ENCODE peak calls at places on chromosomes 2 and 18, in seven cellular contexts. K, F, S, N, X, B and I are unnamed samples.

GRCh38 chr2:203707530-203707929 is 1.1 kb downstream of the CD28 start:
- DNase-seq in K (no peak), F (no peak), S (no peak), N (no peak), X (no peak), B (no peak), I (no peak)

GRCh38 chr2:120916446-120916845 is 180.8 kb downstream of the GLI2 start:
- DNase-seq in K (no peak), F (no peak), S (no peak), N (no peak), X (no peak), B (no peak), I (no peak)

GRCh38 chr2:85341269-85342029 is 12.9 kb downstream of the RETSAT start:
- DNase-seq in K (no peak), F (no peak), S (no peak), N (no peak), X (no peak), B (no peak), I (no peak)

GRCh38 chr2:10404324-10405143 is 43.6 kb downstream of the ODC1 start:
- DNase-seq in K (no peak), F (no peak), S (no peak), N (no peak), X (no peak), B (peak; percentile 36), I (no peak)

GRCh38 chr18:8818982-8819381 is 113.6 kb downstream of the MTCL1 start:
- DNase-seq in K (no peak), F (no peak), S (no peak), N (no peak), X (no peak), B (no peak), I (no peak)

GRCh38 chr2:205680067-205680466 is 2.2 kb upstream of the NRP2 start:
- DNase-seq in K (peak; percentile 83), F (no peak), S (peak; percentile 73), N (peak; percentile 5), X (peak; percentile 96), B (peak; percentile 83), I (peak; percentile 56)

GRCh38 chr2:10432315-10433181 is 15.6 kb downstream of the ODC1 start:
- DNase-seq in K (no peak), F (no peak), S (no peak), N (no peak), X (no peak), B (no peak), I (no peak)

GRCh38 chr2:134127496-134127895 is 126.4 kb upstream of the MGAT5 start:
- DNase-seq in K (no peak), F (peak; percentile 22), S (no peak), N (no peak), X (no peak), B (no peak), I (no peak)

GRCh38 chr2:134083548-134083947 is 170.3 kb upstream of the MGAT5 start:
- DNase-seq in K (no peak), F (no peak), S (no peak), N (no peak), X (no peak), B (no peak), I (no peak)

GRCh38 chr2:55011741-55012574 is 38.3 kb downstream of the RTN4 start:
- DNase-seq in K (no peak), F (no peak), S (no peak), N (no peak), X (no peak), B (no peak), I (no peak)

GRCh38 chr2:56118474-56118873 is 65.3 kb upstream of the CCDC85A start:
- DNase-seq in K (no peak), F (no peak), S (no peak), N (no peak), X (no peak), B (no peak), I (no peak)

GRCh38 chr2:172011814-172012580 is 12.2 kb downstream of the METAP1D start:
- DNase-seq in K (no peak), F (no peak), S (no peak), N (no peak), X (no peak), B (no peak), I (peak; percentile 70)

GRCh38 chr18:26309283-26309682 is 83.0 kb downstream of the TAF4B start:
- DNase-seq in K (no peak), F (no peak), S (no peak), N (no peak), X (peak; percentile 77), B (no peak), I (no peak)

GRCh38 chr18:54150226-54150625 is 74.2 kb downstream of the MBD2 start:
- DNase-seq in K (no peak), F (no peak), S (no peak), N (no peak), X (no peak), B (no peak), I (no peak)

GRCh38 chr2:231494669-231495068 is 30.4 kb upstream of the NCL start:
- DNase-seq in K (no peak), F (no peak), S (no peak), N (no peak), X (no peak), B (no peak), I (no peak)

GRCh38 chr2:182077451-182078142 is 91.9 kb downstream of the PPP1R1C start:
- DNase-seq in K (peak; percentile 48), F (no peak), S (peak; percentile 30), N (no peak), X (peak; percentile 94), B (peak; percentile 69), I (peak; percentile 69)

GRCh38 chr2:218733615-218734021 is 23.0 kb downstream of the TTLL4 start:
- DNase-seq in K (no peak), F (no peak), S (no peak), N (no peak), X (peak; percentile 95), B (no peak), I (peak; percentile 96)

GRCh38 chr2:47072018-47072691 is 83.0 kb downstream of the STPG4 start:
- DNase-seq in K (no peak), F (no peak), S (peak; percentile 98), N (no peak), X (peak; percentile 98), B (no peak), I (no peak)

GRCh38 chr18:13661779-13662271 is 64.5 kb downstream of the FAM210A start:
- DNase-seq in K (no peak), F (no peak), S (no peak), N (no peak), X (no peak), B (no peak), I (no peak)

GRCh38 chr18:78563110-78563509 is 416.5 kb upstream of the SALL3 start:
- DNase-seq in K (no peak), F (no peak), S (no peak), N (no peak), X (no peak), B (no peak), I (no peak)

GRCh38 chr2:118670281-118670680 is 177.2 kb downstream of the EN1 start:
- DNase-seq in K (no peak), F (no peak), S (no peak), N (no peak), X (peak; percentile 33), B (no peak), I (no peak)

GRCh38 chr18:23307567-23308295 is 145.4 kb upstream of the RIOK3 start:
- DNase-seq in K (no peak), F (no peak), S (peak; percentile 31), N (no peak), X (peak; percentile 86), B (peak; percentile 15), I (peak; percentile 66)

GRCh38 chr2:58959996-58960395 is 718.9 kb upstream of the FANCL start:
- DNase-seq in K (no peak), F (no peak), S (no peak), N (no peak), X (no peak), B (peak; percentile 55), I (no peak)

GRCh38 chr18:32549248-32549842 is 78.7 kb upstream of the GAREM1 start:
- DNase-seq in K (peak; percentile 87), F (peak; percentile 7), S (peak; percentile 20), N (peak; percentile 2), X (peak; percentile 65), B (peak; percentile 24), I (peak; percentile 18)